ENCODE peak calls at places on chromosomes 1 and 21, in four cellular contexts. W is thyroid gland, T is K562, O is transverse colon. I is an unnamed sample.
A peak's percentile ranks its signal among the peaks of the same experiment; 100 is the strongest.

GRCh38 chr1:238487931-238488330 is 597.2 kb upstream of the ZP4 start:
- DNase-seq in T (no peak), O (no peak), W (no peak), I (no peak)

GRCh38 chr1:236204656-236205055 is 62.3 kb downstream of the GPR137B start:
- DNase-seq in T (no peak), W (no peak), O (no peak), I (no peak)

GRCh38 chr1:53656062-53656915 is 82.7 kb downstream of the GLIS1 start:
- DNase-seq in O (no peak), T (no peak), W (no peak), I (no peak)

GRCh38 chr1:157274698-157275534 is 136.7 kb upstream of the ETV3 start:
- DNase-seq in T (peak; percentile 78), W (no peak), O (no peak), I (no peak)

GRCh38 chr1:109481646-109482045 is 2.1 kb upstream of the ATXN7L2 start:
- DNase-seq in W (no peak), O (no peak), T (no peak), I (no peak)

GRCh38 chr1:208834346-208835081 is 590.3 kb upstream of the PLXNA2 start:
- DNase-seq in W (no peak), O (no peak), T (no peak), I (no peak)

GRCh38 chr1:153547560-153548551 is 1.2 kb downstream of the S100A3 start:
- DNase-seq in T (no peak), W (no peak), O (peak; percentile 7), I (no peak)

GRCh38 chr1:64908567-64908966 is 57.8 kb downstream of the JAK1 start:
- DNase-seq in O (no peak), T (no peak), W (no peak), I (no peak)

GRCh38 chr1:30749691-30750583 is 7.6 kb downstream of the LAPTM5 start:
- DNase-seq in O (peak; percentile 63), T (no peak), W (no peak), I (no peak)

GRCh38 chr1:64623750-64624445 is 121.0 kb upstream of the RAVER2 start:
- DNase-seq in W (peak; percentile 7), O (no peak), T (no peak), I (peak; percentile 40)

GRCh38 chr1:167165948-167166702 is 54.6 kb upstream of the POU2F1 start:
- DNase-seq in W (no peak), T (no peak), O (peak; percentile 33), I (no peak)

GRCh38 chr1:167431261-167431908 is 86.9 kb downstream of the CD247 start:
- DNase-seq in T (no peak), O (no peak), W (no peak), I (no peak)

GRCh38 chr1:10975567-10976326 is 36.7 kb upstream of the TARDBP start:
- DNase-seq in O (peak; percentile 57), W (no peak), T (no peak), I (no peak)

GRCh38 chr1:88875595-88875994 is 15.8 kb downstream of the GTF2B start:
- DNase-seq in O (no peak), T (no peak), W (no peak), I (no peak)
- TF ChIP-seq POLR2A in O (no peak), T (no peak), W (no peak), I (no peak)

DNA sequence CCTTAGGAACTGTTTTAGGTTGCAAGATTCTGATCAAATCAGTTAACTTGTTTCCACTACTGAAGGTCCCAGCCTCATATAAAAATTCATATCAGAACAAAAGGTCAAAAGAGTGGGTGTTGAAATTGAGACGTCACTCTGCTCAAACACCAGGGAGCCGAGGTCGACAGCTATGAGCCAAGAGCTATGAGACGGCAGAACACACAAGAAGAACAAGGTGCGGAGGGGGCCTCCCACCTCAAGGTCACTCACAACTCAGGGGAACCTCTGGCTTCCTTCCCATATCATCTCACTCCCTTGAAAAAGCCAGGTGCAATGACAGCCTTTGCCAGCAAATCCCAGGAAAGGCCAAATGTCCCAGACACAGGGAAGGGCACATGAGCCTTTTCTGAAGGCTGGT is 749 bp downstream of the SEC16B start:
- DNase-seq in T (no peak), W (no peak), O (no peak), I (peak; percentile 76)
- TF ChIP-seq POLR2A in T (no peak), W (no peak), O (no peak), I (no peak)

DNA sequence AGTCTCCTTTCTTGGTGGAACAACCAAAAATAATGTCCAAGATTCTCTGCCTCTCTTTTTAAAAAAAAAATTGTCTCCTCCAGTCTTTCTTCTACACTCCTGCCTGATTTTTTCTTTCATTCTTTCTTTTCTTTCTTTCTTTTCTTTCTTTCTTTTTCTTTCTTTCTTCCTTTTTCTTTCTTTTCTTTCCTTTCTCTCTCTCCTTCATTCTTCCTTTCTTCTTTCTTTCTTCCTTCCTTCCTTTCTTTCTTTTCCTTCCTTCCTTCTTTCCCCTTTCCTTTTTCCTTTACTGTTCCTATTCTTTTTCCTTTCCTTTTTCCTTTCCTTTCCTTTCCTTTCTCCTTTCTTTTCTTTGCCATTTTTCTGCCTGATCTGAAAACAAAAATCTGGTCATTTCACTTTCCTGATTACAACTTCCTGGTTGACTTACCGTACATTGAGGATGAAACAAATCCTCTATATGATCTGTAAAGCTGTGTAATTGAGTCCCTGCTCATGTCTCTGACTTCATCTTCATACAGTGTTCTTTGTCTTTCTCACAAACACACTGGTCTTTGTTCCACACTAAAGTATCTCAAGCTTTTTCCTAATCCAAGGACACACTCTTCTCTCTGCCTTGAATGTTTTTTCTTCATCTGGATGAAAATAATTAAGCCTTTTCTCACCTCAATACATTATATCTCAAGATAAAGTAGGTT is 6.1 kb upstream of the KRTAP23-1 start:
- DNase-seq in W (no peak), O (no peak), T (no peak), I (no peak)
- TF ChIP-seq POLR2A in W (no peak), O (no peak), T (no peak), I (no peak)

DNA sequence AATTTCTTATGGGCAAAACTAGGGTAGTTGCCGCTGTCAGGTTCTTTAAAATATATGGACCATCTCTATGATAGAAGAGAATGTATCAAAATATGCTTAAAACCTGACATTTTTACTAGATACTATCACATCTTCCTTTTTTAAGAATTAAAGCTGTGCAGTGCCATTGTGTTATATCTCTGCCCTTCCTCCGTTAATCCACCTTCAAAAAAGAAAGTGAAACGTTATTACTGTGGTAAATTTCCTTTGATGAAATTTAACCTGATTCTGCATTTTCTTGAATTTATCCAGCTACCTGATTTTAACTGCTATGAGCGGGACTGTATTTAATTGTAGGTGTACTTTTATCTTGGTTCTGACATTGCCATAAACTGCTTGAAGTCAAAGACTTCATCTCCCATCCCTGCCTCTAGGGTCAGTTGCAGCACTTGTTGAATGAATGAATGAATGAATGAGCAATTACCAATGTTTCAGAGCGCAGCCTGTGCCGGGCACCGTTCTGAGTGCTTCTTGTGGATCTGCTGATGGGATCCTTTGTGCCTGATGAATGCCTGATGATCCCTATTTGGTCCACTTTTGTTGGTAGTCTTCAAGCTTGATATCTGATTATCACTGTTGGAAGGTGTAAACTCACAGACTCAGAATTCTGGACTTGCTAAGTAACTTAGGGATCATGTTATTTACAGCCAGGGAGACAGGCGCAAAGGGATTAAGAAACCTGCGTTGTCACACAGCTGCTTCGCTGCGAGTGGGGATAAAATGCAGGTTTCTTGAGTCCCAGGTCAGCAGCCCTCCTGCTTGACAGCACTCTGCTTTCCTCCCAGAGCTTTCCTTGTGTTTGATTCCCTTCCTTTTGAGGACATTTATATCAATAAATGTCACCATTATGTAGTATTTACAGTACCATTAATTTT is 30.1 kb downstream of the SMYD2 start:
- DNase-seq in O (no peak), W (no peak), T (no peak), I (no peak)
- TF ChIP-seq POLR2A in O (no peak), W (no peak), T (no peak), I (no peak)

GRCh38 chr1:173475564-173476196 is 1.5 kb upstream of the PRDX6 start:
- DNase-seq in T (peak; percentile 40), O (peak; percentile 14), W (no peak), I (no peak)

GRCh38 chr1:173477286-173478098 is at the start of gene PRDX6:
- DNase-seq in O (peak; percentile 59), W (peak; percentile 89), T (peak; percentile 59), I (peak; percentile 74)

GRCh38 chr1:173478099-173478555 is 992 bp downstream of the PRDX6 start:
- DNase-seq in O (peak; percentile 47), W (peak; percentile 73), T (peak; percentile 79), I (peak; percentile 81)

GRCh38 chr1:173476197-173476663 is 905 bp upstream of the PRDX6 start:
- DNase-seq in T (no peak), O (no peak), W (no peak), I (no peak)

GRCh38 chr1:173476664-173477285 is 360 bp upstream of the PRDX6 start:
- DNase-seq in W (peak; percentile 91), O (peak; percentile 94), T (peak; percentile 97), I (peak; percentile 95)
- TF ChIP-seq POLR2A in W (no peak), O (peak; percentile 73), T (peak; percentile 54), I (peak; percentile 83)

GRCh38 chr1:24018611-24019580 is 38.8 kb upstream of the SRSF10 start:
- DNase-seq in T (peak; percentile 82), O (peak; percentile 97), W (peak; percentile 99), I (peak; percentile 100)
- TF ChIP-seq POLR2A in T (no peak), O (peak; percentile 30), W (no peak), I (no peak)

GRCh38 chr1:148386617-148387016 is 96.5 kb downstream of the PPIAL4G start:
- DNase-seq in O (no peak), T (no peak), W (no peak), I (no peak)

GRCh38 chr1:148388260-148389026 is 94.7 kb downstream of the PPIAL4G start:
- DNase-seq in T (peak; percentile 95), O (peak; percentile 94), W (peak; percentile 86), I (peak; percentile 95)

GRCh38 chr1:148389027-148389339 is 94.1 kb downstream of the PPIAL4G start:
- DNase-seq in O (no peak), W (no peak), T (no peak), I (no peak)

GRCh38 chr1:148383966-148384365 is 99.1 kb downstream of the PPIAL4G start:
- DNase-seq in W (no peak), T (no peak), O (no peak), I (no peak)

DNA sequence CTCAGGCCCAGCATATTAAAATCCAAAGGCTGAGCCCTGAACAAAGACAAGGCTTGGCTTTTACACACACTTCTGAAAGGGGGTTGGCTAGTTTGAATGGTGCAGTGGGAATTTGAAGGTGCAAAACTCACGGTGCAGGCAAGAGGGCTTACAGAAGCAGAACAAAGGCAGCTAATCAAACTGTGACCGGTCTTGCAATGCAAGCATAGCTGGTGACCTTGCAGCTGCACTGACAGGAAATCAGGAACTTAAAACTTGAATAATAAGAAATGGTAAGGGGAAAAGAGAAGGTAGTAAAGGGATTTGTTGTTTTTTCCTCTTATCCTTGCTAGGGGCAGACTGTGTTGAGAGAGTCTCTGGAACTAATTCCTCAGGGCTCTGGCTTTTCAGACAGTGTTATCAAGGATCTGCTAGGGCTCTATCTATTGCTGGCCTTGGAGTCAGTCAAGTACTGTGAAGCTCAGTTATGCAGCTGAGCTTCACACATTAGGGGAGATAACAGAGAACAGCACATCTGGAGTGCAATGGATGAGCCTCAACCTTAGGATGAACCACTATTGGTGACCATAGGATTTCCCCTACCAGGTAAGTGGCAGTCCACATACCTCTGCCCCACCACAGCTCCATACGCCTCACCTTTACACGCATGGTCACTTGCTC is 97.6 kb downstream of the PPIAL4G start:
- DNase-seq in O (no peak), T (peak; percentile 56), W (no peak), I (no peak)
- TF ChIP-seq POLR2A in O (no peak), T (no peak), W (no peak), I (no peak)